ENCODE peak calls at places on chromosomes 4 and X, in four cellular contexts. O is MM.1S, A is K562, L is left ventricle myocardium inferior. C is an unnamed sample. For H3K4me1, H3K9me3 and H3K27me3, the result is how much of the 10 kb centered on the place peaks cover.

GRCh38 chrX:93419642-93420041 is 253.7 kb downstream of the NAP1L3 start:
- DNase-seq in L (no peak), O (no peak), A (no peak), C (no peak)

GRCh38 chr4:29309050-29309449 is 1411.1 kb upstream of the PCDH7 start:
- DNase-seq in O (no peak), L (no peak), A (no peak), C (no peak)

GRCh38 chr4:151143162-151143561 is 43.7 kb downstream of the RPS3A start:
- DNase-seq in O (no peak), L (no peak), A (no peak), C (no peak)

GRCh38 chr4:110128092-110128989 is 70.1 kb downstream of the ELOVL6 start:
- DNase-seq in O (no peak), L (no peak), A (no peak), C (no peak)

GRCh38 chr4:13359809-13360208 is 124.3 kb downstream of the RAB28 start:
- DNase-seq in O (no peak), A (no peak), L (no peak), C (no peak)

GRCh38 chrX:48558270-48558669 is 16.0 kb upstream of the RBM3 start:
- DNase-seq in O (no peak), L (no peak), A (no peak), C (no peak)

GRCh38 chr4:5956285-5957021 is 61.8 kb downstream of the C4orf50 start:
- DNase-seq in L (no peak), O (peak), A (no peak), C (peak)

GRCh38 chrX:76453737-76454406 is 26.4 kb downstream of the MAGEE1 start:
- DNase-seq in L (no peak), A (no peak), O (no peak), C (no peak)

GRCh38 chrX:635428-636192 is 5.0 kb downstream of the SHOX start:
- DNase-seq in O (no peak), A (no peak), L (no peak), C (no peak)

GRCh38 chrX:25001808-25002657 is 13.7 kb downstream of the ARX start:
- DNase-seq in A (no peak), L (no peak), O (no peak), C (no peak)

GRCh38 chr4:155738548-155738947 is 20.3 kb upstream of the GUCY1B1 start:
- DNase-seq in O (no peak), L (no peak), A (no peak), C (no peak)

GRCh38 chr4:83128235-83128929 is 13.9 kb upstream of the PLAC8 start:
- DNase-seq in L (no peak), O (no peak), A (no peak), C (no peak)

GRCh38 chrX:22399793-22400192 is 127.1 kb downstream of the CBLL2 start:
- DNase-seq in L (no peak), O (no peak), A (no peak), C (no peak)

GRCh38 chrX:121733514-121733913 is 686.1 kb downstream of the GLUD2 start:
- DNase-seq in A (no peak), O (no peak), L (no peak), C (no peak)

GRCh38 chr4:81359207-81359606 is 112.5 kb downstream of the RASGEF1B start:
- DNase-seq in A (no peak), O (no peak), L (no peak), C (no peak)

GRCh38 chr4:176404591-176404990 is 84.8 kb downstream of the SPCS3 start:
- DNase-seq in A (no peak), L (no peak), O (no peak), C (no peak)

GRCh38 chr4:107900067-107900466 is 31.3 kb upstream of the CYP2U1 start:
- DNase-seq in A (no peak), O (no peak), L (no peak), C (no peak)

GRCh38 chr4:53840643-53841042 is 223.8 kb downstream of the CHIC2 start:
- DNase-seq in O (no peak), L (no peak), A (no peak), C (no peak)

GRCh38 chrX:23548164-23548563 is 119.1 kb upstream of the PRDX4 start:
- DNase-seq in O (no peak), A (no peak), L (no peak), C (no peak)

GRCh38 chr4:14434483-14434882 is 567.8 kb upstream of the CPEB2 start:
- DNase-seq in L (no peak), O (no peak), A (no peak), C (no peak)

GRCh38 chrX:136199365-136199764 is 51.8 kb downstream of the MAP7D3 start:
- DNase-seq in O (no peak), A (no peak), L (no peak), C (no peak)

GRCh38 chrX:125005863-125006262 is 313.8 kb upstream of the TEX13C start:
- DNase-seq in L (no peak), A (no peak), O (no peak), C (no peak)

GRCh38 chr4:5398056-5398455 is 310.3 kb downstream of the EVC2 start:
- DNase-seq in O (no peak), A (no peak), L (no peak), C (no peak)

GRCh38 chrX:119880552-119881437 is 9.2 kb downstream of the NDUFA1 start:
- DNase-seq in O (peak), A (peak), L (no peak), C (peak)

GRCh38 chr4:185341841-185342240 is 53.9 kb downstream of the LRP2BP start:
- DNase-seq in L (no peak), A (no peak), O (peak), C (no peak)

GRCh38 chr4:42555828-42556227 is 101.1 kb downstream of the ATP8A1 start:
- DNase-seq in O (no peak), L (no peak), A (no peak), C (no peak)

DNA sequence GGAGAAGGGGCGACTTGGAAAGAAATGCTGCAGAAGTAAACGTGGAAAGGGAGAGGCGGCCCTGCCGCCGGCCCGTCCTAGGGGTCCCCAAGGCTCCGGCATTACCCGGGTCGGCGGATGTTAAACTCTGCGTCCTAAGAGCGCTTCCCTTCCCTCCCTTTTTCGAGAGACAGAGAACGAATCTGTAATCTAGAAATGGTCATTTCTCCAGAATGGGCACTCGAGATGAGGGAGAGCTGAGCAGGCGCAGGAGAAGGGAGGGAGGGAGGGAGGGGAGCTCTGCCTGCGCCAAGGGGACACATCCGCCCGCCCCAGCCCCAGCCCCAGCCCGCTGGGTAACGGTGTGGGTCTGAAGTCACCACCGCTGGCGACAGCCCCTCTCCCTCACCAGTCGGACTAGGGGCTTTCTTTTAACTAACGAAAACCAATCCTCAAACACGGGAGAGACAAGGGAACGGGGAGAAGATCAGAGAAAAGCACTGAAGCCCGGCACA is 1.7 kb downstream of the HCFC1 start:
- DNase-seq in O (no peak), L (no peak), A (peak), C (no peak)
- H3K4me1 ChIP-seq in O (under half), L (half or more), A (under half), C (under half)

GRCh38 chr4:2371765-2372487 is 46.5 kb downstream of the ZFYVE28 start:
- DNase-seq in L (no peak), O (no peak), A (no peak), C (no peak)
- H3K9me3 ChIP-seq in L (under half), O (under half), A (under half), C (under half)

DNA sequence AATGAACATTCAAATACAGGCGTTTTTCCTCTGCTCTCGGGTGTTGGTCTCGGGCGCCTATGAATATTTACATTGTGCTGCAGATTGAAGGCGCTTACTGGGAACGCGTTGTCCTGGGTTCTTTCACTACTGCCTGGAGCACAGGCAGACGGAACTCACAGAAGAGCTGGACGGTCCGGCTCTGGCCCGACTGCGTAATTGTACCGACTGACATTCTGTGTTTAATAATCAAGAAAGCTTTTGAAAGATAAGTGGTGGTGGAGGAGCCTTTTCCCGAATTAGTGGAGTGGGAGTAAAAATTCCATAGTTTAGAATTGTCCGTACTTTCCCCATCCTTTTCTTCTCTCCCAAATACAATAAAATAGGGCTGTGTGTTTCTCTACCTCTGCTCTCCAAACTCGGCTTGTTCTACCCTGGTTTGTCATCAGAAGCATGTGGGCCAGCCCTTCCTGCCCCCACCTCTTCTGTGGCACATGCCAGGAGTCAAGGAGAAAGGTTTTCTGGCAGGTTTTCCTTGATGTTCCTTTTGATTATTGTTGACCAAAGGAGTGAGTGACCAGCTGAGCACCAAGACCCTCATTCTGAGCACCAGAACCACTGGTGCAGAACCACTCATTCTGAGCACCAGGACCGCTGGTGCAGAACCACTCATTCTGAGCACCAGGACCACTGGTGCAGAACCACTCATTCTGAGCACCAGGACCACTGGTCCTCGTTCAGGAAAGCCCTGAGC is 2.3 kb downstream of the FHDC1 start:
- DNase-seq in L (no peak), A (no peak), O (no peak), C (no peak)
- H3K27me3 ChIP-seq in L (half or more), A (half or more), O (under half), C (half or more)

DNA sequence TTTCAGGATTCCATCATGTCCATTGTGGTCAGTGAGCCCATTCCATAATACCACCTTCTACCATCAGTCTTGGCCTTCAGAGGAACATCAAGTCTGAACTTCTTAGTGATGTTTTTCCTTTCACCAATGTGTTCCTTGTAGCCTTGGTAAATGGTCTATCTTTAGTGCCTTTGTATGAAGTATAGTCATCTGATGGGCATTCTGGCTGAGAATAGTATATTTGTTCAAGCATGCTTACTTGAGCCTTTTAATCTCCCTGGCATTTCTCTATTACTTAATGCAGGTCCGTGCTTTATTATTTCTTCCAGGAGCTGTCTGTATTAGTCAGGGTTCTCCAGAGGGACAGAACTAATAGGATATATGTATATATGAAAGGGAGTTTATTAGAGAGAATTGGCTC is 99.7 kb downstream of the TLL1 start:
- DNase-seq in L (no peak), A (no peak), O (no peak), C (no peak)
- H3K4me1 ChIP-seq in L (under half), A (under half), O (under half), C (under half)

DNA sequence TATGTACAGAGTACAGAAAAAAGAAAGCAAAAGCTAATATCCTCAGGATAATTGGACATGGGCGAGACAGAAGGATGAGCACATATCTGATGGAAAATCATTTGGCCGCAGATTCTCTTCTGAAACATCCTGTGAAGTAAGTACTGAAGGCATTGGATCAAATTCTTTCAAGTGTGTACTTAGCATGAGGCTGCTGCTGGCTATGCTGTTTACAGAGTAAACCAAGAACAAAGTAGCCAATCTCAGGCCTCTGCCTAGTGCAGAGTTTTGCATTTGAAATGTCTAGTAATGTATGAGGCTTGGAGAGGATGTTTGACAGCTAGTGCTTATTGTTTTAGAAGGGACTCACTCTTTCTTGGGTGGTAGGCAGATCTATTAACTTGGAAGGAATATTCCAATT is 128.5 kb downstream of the MAGEC2 start:
- DNase-seq in A (no peak), L (no peak), O (no peak), C (no peak)
- H3K9me3 ChIP-seq in A (under half), L (under half), O (under half), C (under half)

GRCh38 chr4:173519130-173520101 is 10.6 kb downstream of the HAND2 start:
- DNase-seq in L (peak), O (no peak), A (no peak), C (peak)
- H3K27me3 ChIP-seq in L (half or more), O (under half), A (under half), C (under half)

GRCh38 chrX:65688403-65688881 is 21.0 kb downstream of the MSN start:
- DNase-seq in A (no peak), O (peak), L (no peak), C (no peak)
- H3K4me1 ChIP-seq in A (under half), O (under half), L (half or more), C (under half)

GRCh38 chrX:71565634-71566033 is 12.6 kb upstream of the GCNA start:
- DNase-seq in A (no peak), O (no peak), L (no peak), C (no peak)
- H3K9me3 ChIP-seq in A (under half), O (under half), L (under half), C (under half)

DNA sequence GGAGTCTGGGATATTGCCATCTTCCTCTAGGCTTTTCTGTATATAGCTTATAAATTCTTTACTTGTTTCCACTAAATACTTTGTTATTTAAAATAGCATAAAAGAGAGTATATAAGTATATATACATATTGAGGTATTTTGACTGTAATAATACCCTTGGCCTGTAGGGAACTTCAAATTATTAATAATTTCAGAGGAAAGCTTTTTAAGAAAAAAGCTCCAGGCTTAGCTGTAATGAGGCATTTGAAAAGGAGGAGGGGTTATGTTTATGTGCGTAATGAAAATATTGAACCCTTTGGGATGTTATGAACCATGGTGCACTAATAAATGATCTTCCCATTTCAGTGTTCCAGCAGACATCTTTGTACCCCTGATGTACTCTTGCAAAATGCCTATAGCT is 578.1 kb downstream of the RPA4 start:
- DNase-seq in A (no peak), O (no peak), L (no peak), C (no peak)
- H3K27me3 ChIP-seq in A (under half), O (under half), L (under half), C (under half)

DNA sequence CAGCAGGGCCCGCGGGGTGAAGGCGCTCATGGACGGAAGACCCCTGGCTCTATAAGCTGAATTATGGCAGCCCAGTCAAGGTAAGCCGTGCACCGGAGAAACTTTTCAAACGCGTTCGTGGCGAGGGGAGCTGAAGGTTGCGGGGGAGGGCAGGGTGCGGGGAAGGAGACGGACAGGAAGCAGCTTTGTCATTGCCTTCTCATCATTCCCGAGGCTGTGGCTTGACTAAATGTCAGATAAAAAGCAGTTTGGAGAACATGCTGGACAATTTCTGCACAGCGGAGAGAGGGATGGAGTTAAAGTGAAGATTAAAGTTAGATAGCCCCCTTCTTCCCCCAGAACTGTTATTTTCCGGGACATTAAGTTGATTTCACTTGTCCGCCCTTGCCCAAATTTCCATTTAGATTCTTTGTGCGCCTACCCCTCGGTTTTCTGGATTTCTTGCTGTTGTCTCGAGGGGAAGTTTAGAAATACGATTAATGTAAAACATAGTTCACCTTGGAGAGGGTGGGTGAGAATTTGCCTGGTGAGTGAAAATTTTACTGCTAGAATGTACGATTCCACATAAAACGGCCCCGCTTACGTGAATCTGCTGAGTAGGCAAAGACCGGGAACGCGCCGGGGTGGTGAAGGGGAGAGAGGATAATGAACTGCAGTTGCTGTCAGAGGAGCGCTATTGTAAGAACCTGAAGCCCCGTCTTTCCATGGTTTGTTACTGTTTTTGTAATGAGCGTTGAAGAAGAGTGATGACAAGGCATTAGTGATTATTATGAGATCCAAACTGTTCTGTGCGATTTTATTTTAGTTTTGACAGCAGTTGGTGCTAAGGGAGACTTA is 72.8 kb downstream of the AFF1 start:
- DNase-seq in A (peak), O (peak), L (peak), C (peak)
- H3K4me1 ChIP-seq in A (under half), O (under half), L (half or more), C (under half)